ENCODE peak calls at places on chromosome 10, in six cellular contexts. B is B cell, P is activated B cell treated with CpG ODN at 0.5 μM for 24 hours, Q is psoas muscle, M is upper lobe of right lung, C is Peyer's patch. K is an unnamed sample.
A peak's percentile ranks its signal among the peaks of the same experiment; 100 is the strongest.

GRCh38 chr10:117503170-117503885 is 39.2 kb upstream of the EMX2 start:
- DNase-seq in B (no peak), P (no peak), Q (no peak), M (peak; percentile 21), C (no peak), K (no peak)

GRCh38 chr10:19828278-19829049 is 12.2 kb downstream of the PLXDC2 start:
- DNase-seq in B (no peak), P (no peak), Q (no peak), M (no peak), C (no peak), K (no peak)

GRCh38 chr10:70832852-70833542 is 17.2 kb downstream of the SGPL1 start:
- DNase-seq in B (no peak), P (no peak), Q (no peak), M (no peak), C (no peak), K (no peak)

GRCh38 chr10:99233680-99234018 is 2.0 kb downstream of the HPSE2 start:
- DNase-seq in B (no peak), P (no peak), Q (no peak), M (peak; percentile 70), C (no peak), K (no peak)

GRCh38 chr10:132538031-132538789 is 623 bp downstream of the INPP5A start:
- DNase-seq in B (peak; percentile 47), P (no peak), Q (peak; percentile 40), M (peak; percentile 71), C (peak; percentile 63), K (no peak)

GRCh38 chr10:75487087-75487784 is 55.8 kb downstream of the LRMDA start:
- DNase-seq in B (no peak), P (no peak), Q (no peak), M (no peak), C (no peak), K (no peak)

GRCh38 chr10:3951993-3952392 is 167.0 kb upstream of the KLF6 start:
- DNase-seq in B (no peak), P (no peak), Q (no peak), M (no peak), C (no peak), K (no peak)

GRCh38 chr10:131876021-131876420 is 24.8 kb upstream of the PPP2R2D start:
- DNase-seq in B (no peak), P (no peak), Q (no peak), M (no peak), C (peak; percentile 23), K (no peak)

GRCh38 chr10:68560201-68560915 is at the start of gene TET1:
- DNase-seq in B (peak; percentile 28), P (peak; percentile 24), Q (peak; percentile 55), M (peak; percentile 65), C (peak; percentile 49), K (peak; percentile 26)

GRCh38 chr10:96560970-96561887 is 25.6 kb downstream of the TM9SF3 start:
- DNase-seq in B (no peak), P (no peak), Q (no peak), M (no peak), C (no peak), K (no peak)

GRCh38 chr10:71840177-71840711 is 10.8 kb downstream of the PSAP start:
- DNase-seq in B (no peak), P (no peak), Q (peak; percentile 53), M (no peak), C (peak; percentile 62), K (peak; percentile 77)

GRCh38 chr10:50563906-50564305 is 59.9 kb downstream of the SGMS1 start:
- DNase-seq in B (no peak), P (no peak), Q (no peak), M (no peak), C (peak; percentile 50), K (no peak)

GRCh38 chr10:74704629-74705360 is 121.6 kb upstream of the KAT6B start:
- DNase-seq in B (no peak), P (no peak), Q (no peak), M (no peak), C (no peak), K (no peak)

GRCh38 chr10:78660446-78661106 is 408.2 kb upstream of the ZMIZ1 start:
- DNase-seq in B (no peak), P (no peak), Q (no peak), M (no peak), C (no peak), K (no peak)

DNA sequence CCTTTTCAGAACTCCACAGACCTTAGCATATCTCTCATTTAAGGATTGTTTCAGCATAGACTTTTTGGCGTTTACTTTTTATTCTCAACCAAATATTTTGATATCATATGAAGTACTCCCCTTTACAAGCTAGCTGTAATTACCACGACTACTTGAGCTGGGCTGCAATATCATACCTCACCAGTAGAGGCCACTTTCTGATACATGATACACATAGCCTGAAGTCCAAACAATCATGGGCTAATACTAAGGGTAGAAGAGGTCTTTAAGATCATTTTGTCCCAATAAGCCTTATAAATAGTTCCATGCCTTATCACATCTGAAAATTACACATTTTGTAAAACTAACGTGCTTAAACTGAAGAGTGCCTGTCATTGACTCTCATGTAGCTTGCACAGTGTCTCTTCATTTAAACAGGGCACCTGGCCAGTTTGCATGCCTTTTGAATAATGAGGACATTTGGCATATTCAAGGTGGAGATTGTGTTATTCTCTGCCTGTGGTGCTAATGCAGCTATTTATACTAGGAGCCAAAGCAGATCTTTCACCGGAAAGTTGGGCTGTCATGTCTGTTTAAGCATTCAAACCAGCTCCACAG is 403.7 kb upstream of the ZMIZ1 start:
- DNase-seq in B (no peak), P (no peak), Q (no peak), M (no peak), C (no peak), K (no peak)
- TF ChIP-seq CTCF in B (peak; percentile 21), P (no peak), Q (peak; percentile 50), M (peak; percentile 55), C (peak; percentile 51), K (peak; percentile 46)

DNA sequence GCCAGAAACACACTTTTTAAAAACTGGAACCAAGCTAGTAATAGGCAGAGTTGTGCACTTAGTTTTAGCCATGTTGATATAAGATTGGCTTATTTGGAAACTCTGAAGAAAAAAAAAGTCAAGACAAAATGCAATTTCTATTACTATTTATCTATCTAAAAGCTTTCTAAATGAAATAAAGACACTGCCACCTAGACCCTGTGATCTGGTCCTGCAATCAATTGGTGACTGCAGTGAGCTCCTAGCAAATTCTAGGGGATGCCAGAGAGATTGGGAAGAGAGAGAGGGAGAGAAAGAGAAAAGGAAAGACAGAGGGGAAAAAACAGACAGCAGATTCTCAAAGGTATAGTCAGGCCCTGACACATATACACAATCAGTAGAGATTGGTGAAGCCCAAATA is 25.3 kb downstream of the SORCS1 start:
- DNase-seq in B (no peak), P (no peak), Q (no peak), M (no peak), C (no peak), K (no peak)
- TF ChIP-seq CTCF in B (no peak), P (no peak), Q (no peak), M (no peak), C (no peak), K (no peak)

GRCh38 chr10:2143213-2143882 is 406.0 kb upstream of the ADARB2 start:
- DNase-seq in B (no peak), P (no peak), Q (no peak), M (no peak), C (no peak), K (no peak)

DNA sequence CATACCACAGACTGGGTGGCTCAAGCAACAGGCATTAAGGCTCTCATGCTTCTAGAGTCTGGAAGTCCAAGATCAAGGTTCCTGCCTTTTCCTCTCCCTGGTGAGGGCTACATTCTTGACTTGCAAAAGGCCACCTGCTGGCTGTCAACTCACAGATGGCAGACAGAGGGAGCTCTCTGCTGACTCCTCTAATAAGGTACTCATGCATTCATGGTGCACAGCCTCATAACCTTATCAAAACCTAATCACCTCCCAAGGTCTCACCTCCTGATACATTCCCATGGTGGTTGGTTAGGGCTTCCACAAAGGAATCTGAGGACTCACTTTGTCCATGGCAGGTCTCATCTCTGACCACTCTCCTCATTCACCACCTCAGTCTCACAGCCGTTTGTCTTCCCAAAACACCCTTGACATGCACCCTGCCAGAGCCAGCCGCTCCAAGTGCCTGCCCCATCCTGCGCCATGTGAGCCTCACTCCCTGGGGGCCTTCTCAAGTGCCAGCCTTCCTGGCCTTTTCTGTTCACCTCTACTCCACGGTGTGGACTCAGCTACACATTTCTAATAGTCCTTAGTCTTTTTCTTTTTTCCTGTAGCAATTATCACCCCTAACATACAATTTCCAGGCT is 400.3 kb upstream of the ADARB2 start:
- DNase-seq in B (peak; percentile 3), P (no peak), Q (no peak), M (no peak), C (no peak), K (no peak)
- TF ChIP-seq CTCF in B (peak; percentile 27), P (no peak), Q (no peak), M (no peak), C (no peak), K (peak; percentile 36)

GRCh38 chr10:28381903-28382347 is 79.1 kb upstream of the MPP7 start:
- DNase-seq in B (peak; percentile 87), P (peak; percentile 45), Q (peak; percentile 68), M (peak; percentile 72), C (peak; percentile 70), K (peak; percentile 88)
- TF ChIP-seq CTCF in B (peak; percentile 98), P (peak; percentile 66), Q (peak; percentile 95), M (peak; percentile 94), C (peak; percentile 98), K (peak; percentile 98)

DNA sequence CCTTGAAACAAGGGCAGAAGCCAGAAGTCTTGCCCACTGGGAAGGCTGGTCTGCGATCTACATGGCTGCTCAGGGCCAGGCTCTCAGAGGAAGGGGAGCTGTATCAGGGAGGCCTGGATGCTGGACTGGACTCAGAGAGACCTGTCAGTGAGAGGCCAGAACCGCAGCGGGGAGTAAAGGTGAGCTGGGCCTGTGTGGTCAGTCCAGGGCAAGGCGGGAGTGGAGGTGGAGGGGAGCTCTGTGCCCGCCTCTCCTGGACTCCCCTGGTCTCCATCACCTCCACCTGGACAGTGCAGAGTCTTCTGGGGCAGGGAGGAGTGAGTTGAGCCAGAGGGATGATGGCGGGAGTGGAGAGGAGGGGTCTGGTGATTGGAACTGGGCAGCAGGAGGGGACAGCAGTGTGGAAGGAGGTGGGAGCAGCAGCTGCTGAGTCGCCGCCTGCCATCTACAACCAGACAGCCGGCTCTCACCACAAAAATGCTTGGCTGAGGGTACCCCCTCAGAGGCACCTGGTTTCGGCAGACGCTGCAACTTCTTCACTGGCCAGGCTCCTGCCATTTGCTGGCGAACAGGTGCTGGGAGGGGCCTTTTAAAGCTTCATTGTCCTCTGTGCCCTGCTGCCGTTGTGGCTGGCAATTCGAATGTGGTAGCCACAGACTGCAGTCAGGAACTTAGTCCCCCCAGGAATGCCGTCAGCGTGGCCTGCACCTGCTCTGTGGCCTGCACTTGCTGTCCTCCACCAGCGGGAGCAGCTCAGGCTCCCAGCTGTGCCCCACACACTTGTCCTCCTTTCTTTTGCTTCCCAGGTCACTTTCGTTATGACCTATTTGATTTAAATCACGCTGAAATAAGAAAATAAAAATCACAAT is 3.5 kb downstream of the RASSF4 start:
- DNase-seq in B (peak; percentile 53), P (no peak), Q (peak; percentile 76), M (no peak), C (peak; percentile 60), K (no peak)
- TF ChIP-seq CTCF in B (peak; percentile 32), P (no peak), Q (peak; percentile 54), M (peak; percentile 42), C (peak; percentile 52), K (peak; percentile 18)

DNA sequence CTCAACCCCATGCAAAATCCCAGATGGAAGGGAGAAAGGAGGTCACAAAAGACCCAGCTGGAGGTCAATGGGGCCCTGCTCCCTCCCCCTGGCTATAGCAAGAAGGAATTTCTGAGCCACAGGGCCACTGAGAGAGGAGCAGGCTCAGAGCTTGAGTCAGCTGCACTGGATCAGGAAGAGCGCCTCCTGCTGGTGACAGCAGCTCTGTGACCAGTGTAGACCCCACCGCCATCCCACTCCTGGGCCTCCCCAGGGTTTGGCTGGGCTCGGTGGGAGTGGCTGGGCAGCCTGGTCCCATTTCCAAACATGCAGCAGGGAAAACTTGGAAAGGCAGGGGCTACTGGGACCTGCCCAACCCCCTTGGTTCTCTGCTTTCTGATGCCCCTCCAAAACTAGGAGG is 31.5 kb upstream of the PRLHR start:
- DNase-seq in B (no peak), P (no peak), Q (no peak), M (no peak), C (no peak), K (no peak)
- TF ChIP-seq CTCF in B (no peak), P (no peak), Q (no peak), M (no peak), C (no peak), K (no peak)